ENCODE peak calls at places on chromosomes 12 and 14, in five cellular contexts. H is T-helper 1 cell, C is kidney glomerular epithelial cell, T is testis, K is Panc1. Y is an unnamed sample.

GRCh38 chr14:72023128-72024042 is 91.2 kb downstream of the RGS6 start:
- DNase-seq in H (no peak), C (no peak), T (no peak), K (no peak), Y (no peak)

GRCh38 chr14:24139272-24139934 is 2.0 kb downstream of the EMC9 start:
- DNase-seq in H (no peak), C (no peak), T (no peak), K (no peak), Y (no peak)

GRCh38 chr14:35365130-35366047 is 39.2 kb downstream of the NFKBIA start:
- DNase-seq in H (no peak), C (peak), T (peak), K (peak), Y (peak)

GRCh38 chr12:31966558-31967205 is 7.5 kb downstream of the RESF1 start:
- DNase-seq in H (no peak), C (no peak), T (no peak), K (no peak), Y (no peak)

GRCh38 chr12:102659200-102659911 is 179.0 kb upstream of the IGF1 start:
- DNase-seq in H (no peak), C (no peak), T (peak), K (no peak), Y (no peak)

GRCh38 chr12:6980740-6981139 is 10.0 kb downstream of the EMG1 start:
- DNase-seq in H (no peak), C (no peak), T (no peak), K (no peak), Y (no peak)

GRCh38 chr14:28375295-28375694 is 391.3 kb upstream of the FOXG1 start:
- DNase-seq in H (no peak), C (no peak), T (peak), K (no peak), Y (peak)

GRCh38 chr12:34597548-34598351 is 575.5 kb downstream of the ALG10 start:
- DNase-seq in H (no peak), C (no peak), T (no peak), K (no peak), Y (no peak)

GRCh38 chr12:12032771-12033588 is 37.8 kb upstream of the BCL2L14 start:
- DNase-seq in H (peak), C (peak), T (peak), K (peak), Y (peak)

GRCh38 chr12:30795410-30795659 is 40.6 kb upstream of the CAPRIN2 start:
- DNase-seq in H (no peak), C (no peak), T (no peak), K (no peak), Y (peak)

GRCh38 chr12:45183263-45183662 is 32.6 kb upstream of the ANO6 start:
- DNase-seq in H (no peak), C (no peak), T (no peak), K (no peak), Y (no peak)

GRCh38 chr12:72547593-72547992 is 275.4 kb downstream of the TRHDE start:
- DNase-seq in H (no peak), C (peak), T (no peak), K (no peak), Y (no peak)

GRCh38 chr12:121917950-121918678 is at the start of gene CFAP251:
- DNase-seq in H (peak), C (no peak), T (peak), K (peak), Y (no peak)

GRCh38 chr12:82522285-82522684 is 164.0 kb downstream of the METTL25 start:
- DNase-seq in H (no peak), C (no peak), T (no peak), K (no peak), Y (no peak)

GRCh38 chr12:57232156-57232756 is 2.7 kb downstream of the SHMT2 start:
- DNase-seq in H (no peak), C (no peak), T (no peak), K (no peak), Y (no peak)

GRCh38 chr14:94139006-94139405 is 9.6 kb upstream of the IFI27L2 start:
- DNase-seq in H (no peak), C (no peak), T (no peak), K (no peak), Y (no peak)

GRCh38 chr14:35355981-35356839 is 48.3 kb downstream of the NFKBIA start:
- DNase-seq in H (no peak), C (no peak), T (no peak), K (no peak), Y (peak)

GRCh38 chr12:48995061-48995879 is 3.9 kb downstream of the DDN start:
- DNase-seq in H (no peak), C (peak), T (peak), K (peak), Y (no peak)

GRCh38 chr12:12439636-12440035 is 82.8 kb downstream of the BORCS5 start:
- DNase-seq in H (no peak), C (no peak), T (no peak), K (peak), Y (no peak)

GRCh38 chr12:104165801-104166200 is 27.8 kb upstream of the NFYB start:
- DNase-seq in H (no peak), C (no peak), T (no peak), K (no peak), Y (no peak)

GRCh38 chr14:101025656-101026055 is 122.1 kb upstream of the RTL1 start:
- DNase-seq in H (no peak), C (no peak), T (no peak), K (no peak), Y (no peak)

GRCh38 chr14:100384819-100385813 is 62.0 kb downstream of the SLC25A47 start:
- DNase-seq in H (no peak), C (peak), T (no peak), K (no peak), Y (no peak)

Y was measured in HS-27A.